ENCODE peak calls at places on chromosomes 2 and 18, in eight cellular contexts. T is WTC11, S is tibial artery, V is MCF 10A, E is ovary, Y is HFF-Myc, P is AG10803, R is prostate gland. U is an unnamed sample.

GRCh38 chr18:4455113-4455811 is at the start of gene DLGAP1:
- DNase-seq in T (peak), S (peak), V (no peak), E (peak), Y (no peak), P (no peak), R (peak), U (peak)

GRCh38 chr2:133886735-133887675 is 318.7 kb upstream of the NCKAP5 start:
- DNase-seq in T (peak), S (no peak), V (peak), E (peak), Y (peak), P (peak), R (peak), U (peak)

GRCh38 chr2:240573516-240574385 is 5.5 kb downstream of the RNPEPL1 start:
- DNase-seq in T (no peak), S (no peak), V (no peak), E (peak), Y (no peak), P (no peak), R (no peak), U (no peak)

GRCh38 chr2:71811726-71812125 is 335.9 kb downstream of the CYP26B1 start:
- DNase-seq in T (no peak), S (no peak), V (no peak), E (no peak), Y (no peak), P (no peak), R (no peak), U (no peak)

GRCh38 chr2:118477111-118477517 is 370.3 kb downstream of the EN1 start:
- DNase-seq in T (no peak), S (no peak), V (no peak), E (no peak), Y (no peak), P (no peak), R (no peak), U (no peak)

GRCh38 chr2:85886585-85886984 is 2.2 kb downstream of the ST3GAL5 start:
- DNase-seq in T (no peak), S (peak), V (peak), E (peak), Y (peak), P (peak), R (peak), U (no peak)

GRCh38 chr2:144516417-144516980 is 3.4 kb downstream of the ZEB2 start:
- DNase-seq in T (no peak), S (peak), V (no peak), E (peak), Y (no peak), P (peak), R (no peak), U (no peak)

GRCh38 chr18:23317975-23318675 is 135.0 kb upstream of the RIOK3 start:
- DNase-seq in T (no peak), S (no peak), V (peak), E (no peak), Y (no peak), P (peak), R (no peak), U (no peak)

GRCh38 chr2:66434679-66435548 is at the start of gene MEIS1:
- DNase-seq in T (peak), S (peak), V (peak), E (peak), Y (peak), P (peak), R (peak), U (peak)

GRCh38 chr2:179478771-179479170 is 214.1 kb upstream of the SESTD1 start:
- DNase-seq in T (no peak), S (no peak), V (no peak), E (no peak), Y (no peak), P (no peak), R (no peak), U (no peak)

GRCh38 chr2:28268386-28268785 is 124.3 kb upstream of the FOSL2 start:
- DNase-seq in T (no peak), S (no peak), V (peak), E (no peak), Y (no peak), P (peak), R (no peak), U (no peak)

GRCh38 chr18:28068208-28068607 is 108.7 kb downstream of the CDH2 start:
- DNase-seq in T (no peak), S (no peak), V (no peak), E (no peak), Y (no peak), P (no peak), R (no peak), U (no peak)

GRCh38 chr2:80852808-80853139 is 548.2 kb upstream of the LRRTM1 start:
- DNase-seq in T (peak), S (no peak), V (peak), E (no peak), Y (no peak), P (no peak), R (no peak), U (no peak)
- TF ChIP-seq CTCF in T (no peak), S (no peak), V (no peak), E (no peak), Y (no peak), P (no peak), R (no peak), U (no peak)

GRCh38 chr2:217060516-217060915 is 200.7 kb upstream of the TNP1 start:
- DNase-seq in T (no peak), S (no peak), V (no peak), E (no peak), Y (no peak), P (no peak), R (no peak), U (no peak)

GRCh38 chr2:217060951-217061547 is 201.2 kb upstream of the TNP1 start:
- DNase-seq in T (no peak), S (no peak), V (no peak), E (no peak), Y (no peak), P (no peak), R (no peak), U (no peak)

GRCh38 chr2:217057773-217058172 is 197.9 kb upstream of the TNP1 start:
- DNase-seq in T (no peak), S (no peak), V (no peak), E (no peak), Y (no peak), P (no peak), R (no peak), U (no peak)

GRCh38 chr2:217061916-217062315 is 202.1 kb upstream of the TNP1 start:
- DNase-seq in T (no peak), S (no peak), V (no peak), E (no peak), Y (no peak), P (no peak), R (no peak), U (no peak)

DNA sequence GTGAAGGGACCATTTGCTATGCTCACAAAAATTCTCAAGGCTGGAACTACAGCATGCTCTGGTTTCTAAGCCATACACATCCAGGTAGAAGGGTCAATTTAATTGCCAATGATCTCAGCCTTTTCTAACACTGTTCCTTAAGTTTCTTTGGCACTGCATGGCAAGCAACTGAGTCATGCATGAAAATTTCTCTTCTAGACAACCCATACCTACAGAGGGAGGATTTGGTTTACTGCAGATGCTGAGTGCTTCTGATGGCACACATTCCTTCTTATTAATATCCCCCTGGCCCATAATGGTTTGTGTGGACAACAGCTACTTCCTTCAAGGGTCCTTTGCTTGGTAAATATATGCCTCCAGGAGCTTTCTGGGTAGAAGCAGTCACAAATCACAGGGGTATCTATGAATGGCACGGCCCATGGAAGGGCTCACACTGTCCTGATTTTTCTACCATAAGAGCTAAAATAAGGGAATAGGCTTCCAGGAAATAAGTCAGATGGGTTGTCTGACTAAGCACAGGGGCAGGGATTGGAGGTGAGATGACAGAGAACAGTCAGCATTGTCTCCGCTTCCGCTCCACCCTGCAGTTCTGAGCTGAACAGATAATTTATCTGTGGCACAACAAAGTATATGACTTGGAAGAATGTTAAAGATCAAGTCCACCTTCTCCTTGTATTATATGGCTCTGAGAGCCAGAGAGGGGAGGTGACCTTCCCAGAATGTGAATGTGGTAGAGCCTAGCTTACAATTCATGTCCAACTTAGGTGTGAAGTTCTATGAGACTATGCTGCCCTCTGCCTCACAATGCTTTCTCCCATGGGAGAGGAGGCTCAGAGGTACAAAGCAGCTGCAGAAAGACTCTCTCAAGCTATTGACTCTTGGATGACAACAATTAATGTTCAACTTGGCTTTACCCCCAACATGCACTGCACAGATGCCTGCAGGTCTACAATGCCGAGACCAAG is 199.2 kb upstream of the TNP1 start:
- DNase-seq in T (no peak), S (no peak), V (no peak), E (no peak), Y (no peak), P (no peak), R (no peak), U (no peak)
- TF ChIP-seq CTCF in T (no peak), S (no peak), V (no peak), E (no peak), Y (no peak), P (no peak), R (no peak), U (no peak)

DNA sequence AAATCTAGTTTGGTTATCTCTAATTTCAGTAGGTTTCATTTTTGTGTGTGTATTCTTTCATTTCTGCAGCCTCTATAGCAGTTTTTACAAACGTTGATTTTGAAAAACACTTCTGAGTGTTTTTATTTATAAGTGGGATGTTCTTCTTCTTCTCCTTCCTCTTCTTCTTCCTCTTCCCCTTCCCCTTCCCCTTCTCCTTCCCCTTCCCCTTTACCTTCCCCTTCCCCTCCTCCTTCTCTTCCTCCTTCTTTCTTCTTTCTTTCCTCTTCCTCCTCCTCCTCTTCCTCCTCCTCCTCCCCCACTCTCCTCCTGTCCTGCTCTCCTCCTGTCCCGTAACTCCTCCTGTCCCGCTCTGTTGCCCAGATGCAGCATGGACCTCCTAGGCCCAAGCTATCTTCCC is 4.2 kb downstream of the UGGT1 start:
- DNase-seq in T (no peak), S (no peak), V (no peak), E (no peak), Y (no peak), P (no peak), R (no peak), U (no peak)
- TF ChIP-seq CTCF in T (no peak), S (no peak), V (no peak), E (no peak), Y (no peak), P (no peak), R (no peak), U (no peak)

DNA sequence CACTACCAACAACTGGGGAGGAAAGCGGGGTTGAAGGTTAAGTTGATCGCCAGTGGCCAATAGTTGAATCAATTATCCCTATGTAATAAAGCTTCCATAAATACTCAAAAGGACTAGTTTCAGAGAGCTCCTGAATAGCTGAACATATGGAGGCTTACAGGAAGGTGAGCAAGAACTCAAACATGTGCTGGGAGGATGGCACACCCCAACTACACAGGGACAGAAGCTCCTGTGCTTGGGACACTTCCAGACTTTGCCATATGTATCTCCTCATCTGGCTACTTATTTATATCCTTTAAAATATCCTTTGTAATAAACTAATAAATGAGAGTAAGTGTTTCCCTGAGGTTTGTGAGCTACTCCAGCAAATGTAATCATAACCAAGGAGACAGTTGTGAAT is 115.7 kb downstream of the HNMT start:
- DNase-seq in T (no peak), S (no peak), V (peak), E (no peak), Y (no peak), P (no peak), R (no peak), U (no peak)
- TF ChIP-seq CTCF in T (no peak), S (no peak), V (no peak), E (no peak), Y (no peak), P (no peak), R (no peak), U (no peak)

GRCh38 chr2:241882090-241882625 is 12.6 kb downstream of the RTP5 start:
- DNase-seq in T (no peak), S (peak), V (no peak), E (peak), Y (no peak), P (no peak), R (peak), U (peak)
- TF ChIP-seq CTCF in T (no peak), S (no peak), V (no peak), E (no peak), Y (no peak), P (no peak), R (no peak), U (no peak)

GRCh38 chr18:59631583-59632181 is 65.5 kb downstream of the CCBE1 start:
- DNase-seq in T (peak), S (no peak), V (peak), E (no peak), Y (no peak), P (peak), R (no peak), U (peak)
- TF ChIP-seq CTCF in T (peak), S (no peak), V (peak), E (peak), Y (peak), P (peak), R (peak), U (peak)

DNA sequence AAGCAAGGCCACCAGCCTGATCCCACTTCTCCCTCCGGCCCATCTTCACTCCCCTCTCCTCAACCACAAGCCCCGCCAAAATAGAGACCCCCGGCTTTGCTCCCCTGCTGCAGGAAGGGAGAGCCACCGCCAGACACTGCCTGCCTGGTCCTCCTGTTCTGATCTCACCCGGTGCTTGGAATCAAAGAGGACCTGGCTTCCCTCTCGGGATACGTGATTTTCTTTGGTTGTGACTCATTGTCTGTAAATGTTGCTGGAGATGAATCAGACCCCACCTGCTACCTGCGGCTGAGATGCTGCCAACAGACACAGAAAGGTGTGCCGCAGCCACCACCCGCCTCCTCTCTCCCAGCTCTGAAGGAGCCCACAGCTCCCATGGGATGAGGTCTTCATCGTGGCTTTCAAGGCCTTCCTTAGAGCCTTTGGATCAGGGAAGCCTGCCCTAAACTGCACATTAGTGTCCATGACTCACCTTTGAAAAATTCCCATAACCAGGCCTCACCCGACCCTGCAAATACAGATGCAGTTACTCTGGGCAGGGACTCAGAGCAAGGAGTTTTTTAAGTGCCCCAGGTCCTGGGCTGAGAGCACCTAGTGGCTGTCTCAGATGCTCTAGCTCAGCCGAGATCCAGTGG is 79.4 kb upstream of the ZNF532 start:
- DNase-seq in T (no peak), S (no peak), V (peak), E (peak), Y (peak), P (peak), R (peak), U (peak)
- TF ChIP-seq CTCF in T (no peak), S (peak), V (no peak), E (no peak), Y (no peak), P (peak), R (no peak), U (peak)

DNA sequence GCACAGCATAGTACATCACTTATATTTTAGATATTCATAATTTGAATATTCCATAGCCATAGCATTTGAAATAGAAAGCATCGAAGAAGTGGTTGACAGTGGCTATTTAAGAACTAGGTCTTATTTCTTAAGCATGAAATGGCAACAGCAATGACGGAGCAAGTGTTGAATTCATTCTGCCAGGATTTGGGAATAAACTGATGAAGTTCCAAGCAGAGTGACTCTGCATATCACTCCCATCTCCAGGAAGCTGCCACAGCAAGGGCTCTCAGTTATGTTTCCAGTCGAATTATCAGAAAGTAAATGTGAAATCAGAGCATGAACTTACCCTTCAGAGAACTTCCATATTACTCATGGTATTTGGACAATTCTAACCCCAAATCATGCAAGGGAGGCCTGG is 208.1 kb downstream of the IKZF2 start:
- DNase-seq in T (no peak), S (no peak), V (no peak), E (no peak), Y (no peak), P (peak), R (no peak), U (no peak)
- TF ChIP-seq CTCF in T (no peak), S (no peak), V (no peak), E (no peak), Y (no peak), P (no peak), R (no peak), U (no peak)

GRCh38 chr2:172095905-172096660 is 6.6 kb downstream of the DLX2 start:
- DNase-seq in T (no peak), S (no peak), V (peak), E (no peak), Y (no peak), P (no peak), R (no peak), U (no peak)
- TF ChIP-seq CTCF in T (no peak), S (no peak), V (no peak), E (no peak), Y (peak), P (peak), R (no peak), U (no peak)

U was measured in Calu3.